ENCODE peak calls at places on chromosome 14, in seven cellular contexts. Y is omental fat pad, U is Calu3, S is heart right ventricle, Z is activated B cell treated with CpG ODN at 0.5 μM for 24 hours, H is CD14-positive monocyte, Q is hepatocyte. V is an unnamed sample.

GRCh38 chr14:77140343-77140936 is 1.2 kb downstream of the ZDHHC22 start:
- DNase-seq in Y (no peak), U (no peak), S (no peak), Z (no peak), H (no peak), Q (no peak), V (no peak)

GRCh38 chr14:57209561-57209960 is 59.1 kb downstream of the EXOC5 start:
- DNase-seq in Y (no peak), U (no peak), S (no peak), Z (no peak), H (no peak), Q (no peak), V (no peak)

GRCh38 chr14:101405171-101405883 is 156.0 kb upstream of the DIO3 start:
- DNase-seq in Y (no peak), U (peak; percentile 14), S (no peak), Z (no peak), H (no peak), Q (peak; percentile 53), V (no peak)

GRCh38 chr14:39025250-39025809 is 77.7 kb downstream of the SEC23A start:
- DNase-seq in Y (no peak), U (no peak), S (no peak), Z (no peak), H (no peak), Q (no peak), V (no peak)

GRCh38 chr14:70563869-70564268 is 29.1 kb upstream of the ADAM20 start:
- DNase-seq in Y (no peak), U (no peak), S (peak; percentile 40), Z (no peak), H (no peak), Q (no peak), V (no peak)

GRCh38 chr14:68890173-68890931 is 88.8 kb downstream of the ACTN1 start:
- DNase-seq in Y (no peak), U (no peak), S (no peak), Z (no peak), H (no peak), Q (no peak), V (no peak)

GRCh38 chr14:78788467-78789360 is 618.5 kb downstream of the NRXN3 start:
- DNase-seq in Y (no peak), U (no peak), S (no peak), Z (no peak), H (no peak), Q (no peak), V (no peak)

GRCh38 chr14:98323850-98324249 is 948.1 kb downstream of the BCL11B start:
- DNase-seq in Y (no peak), U (no peak), S (no peak), Z (no peak), H (no peak), Q (no peak), V (no peak)

GRCh38 chr14:58107947-58108552 is 44.0 kb downstream of the ARMH4 start:
- DNase-seq in Y (no peak), U (peak; percentile 30), S (no peak), Z (no peak), H (no peak), Q (peak; percentile 72), V (peak; percentile 48)

GRCh38 chr14:69643430-69644200 is 32.2 kb downstream of the SUSD6 start:
- DNase-seq in Y (peak; percentile 64), U (peak; percentile 88), S (no peak), Z (no peak), H (peak; percentile 54), Q (peak; percentile 77), V (no peak)

GRCh38 chr14:54625158-54625557 is 58.2 kb downstream of the SAMD4A start:
- DNase-seq in Y (no peak), U (no peak), S (no peak), Z (no peak), H (no peak), Q (peak; percentile 60), V (no peak)

GRCh38 chr14:98244966-98245569 is 1026.9 kb downstream of the BCL11B start:
- DNase-seq in Y (no peak), U (no peak), S (no peak), Z (no peak), H (no peak), Q (no peak), V (no peak)

GRCh38 chr14:77148510-77149231 is 7.1 kb upstream of the ZDHHC22 start:
- DNase-seq in Y (no peak), U (no peak), S (no peak), Z (no peak), H (no peak), Q (no peak), V (no peak)

GRCh38 chr14:101708853-101709532 is 52.5 kb upstream of the PPP2R5C start:
- DNase-seq in Y (no peak), U (no peak), S (no peak), Z (no peak), H (no peak), Q (no peak), V (no peak)

GRCh38 chr14:101480747-101481530 is 80.4 kb upstream of the DIO3 start:
- DNase-seq in Y (peak; percentile 24), U (peak; percentile 42), S (no peak), Z (peak; percentile 6), H (peak; percentile 26), Q (peak; percentile 68), V (no peak)

GRCh38 chr14:37253905-37254304 is 56.2 kb downstream of the MIPOL1 start:
- DNase-seq in Y (no peak), U (peak; percentile 55), S (no peak), Z (no peak), H (no peak), Q (no peak), V (no peak)

DNA sequence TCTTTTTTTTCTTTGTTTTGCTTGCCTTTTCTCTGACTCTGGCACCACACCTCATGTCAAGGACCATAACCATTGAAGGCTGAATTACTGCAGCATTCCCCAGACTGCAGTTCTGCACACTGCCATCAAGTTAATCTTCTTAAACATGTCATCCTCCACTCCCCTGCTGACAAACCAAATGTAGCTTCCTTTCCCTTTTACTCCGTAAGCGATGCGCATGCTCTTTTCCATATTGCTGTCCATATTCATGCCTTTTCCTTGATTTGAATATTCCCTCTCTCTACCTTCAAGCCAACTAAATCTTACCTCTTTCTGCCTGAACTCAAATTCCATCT is 13.6 kb downstream of the GPX2 start:
- DNase-seq in Y (no peak), U (no peak), S (no peak), Z (no peak), H (no peak), Q (no peak), V (no peak)
- TF ChIP-seq CTCF in Y (no peak), U (no peak), S (no peak), Z (no peak), H (no peak), Q (no peak), V (no peak)

DNA sequence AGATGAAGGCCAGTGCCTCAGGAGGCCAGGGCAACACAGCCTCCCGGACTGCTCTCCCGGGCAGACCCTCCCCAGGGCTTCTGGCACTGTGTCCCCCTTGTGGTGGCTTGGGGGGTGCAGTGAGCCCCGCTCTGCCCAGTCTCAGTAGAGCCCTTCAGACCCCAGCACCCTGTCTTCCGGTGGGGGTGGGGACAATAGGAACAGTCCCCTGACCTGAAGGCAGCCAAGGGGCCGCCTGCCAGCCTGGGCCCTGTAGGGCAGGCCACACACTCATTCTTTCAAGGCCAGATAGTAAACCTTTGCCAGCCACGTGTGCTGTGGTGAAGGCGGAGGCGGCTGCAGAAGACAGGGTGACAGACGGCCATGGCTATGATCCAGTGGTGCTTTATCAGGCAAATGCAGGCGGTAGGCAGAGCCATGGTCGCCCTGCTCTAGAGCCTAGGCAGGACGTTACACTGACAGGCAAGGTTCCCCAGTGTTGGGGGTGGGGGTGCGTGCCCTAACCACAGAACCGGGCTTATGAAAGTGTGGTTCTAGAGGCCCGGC is 15.0 kb downstream of the ZFYVE21 start:
- DNase-seq in Y (no peak), U (no peak), S (peak; percentile 69), Z (no peak), H (no peak), Q (no peak), V (no peak)
- TF ChIP-seq CTCF in Y (no peak), U (peak; percentile 35), S (no peak), Z (no peak), H (no peak), Q (no peak), V (no peak)

GRCh38 chr14:104159990-104160389 is 21.6 kb downstream of the KIF26A start:
- DNase-seq in Y (no peak), U (no peak), S (no peak), Z (no peak), H (no peak), Q (no peak), V (no peak)

GRCh38 chr14:104155513-104155912 is 17.1 kb downstream of the KIF26A start:
- DNase-seq in Y (no peak), U (no peak), S (peak; percentile 54), Z (no peak), H (no peak), Q (no peak), V (no peak)

GRCh38 chr14:104158827-104159798 is 20.7 kb downstream of the KIF26A start:
- DNase-seq in Y (no peak), U (no peak), S (peak; percentile 73), Z (no peak), H (no peak), Q (no peak), V (no peak)

GRCh38 chr14:104156142-104156541 is 17.8 kb downstream of the KIF26A start:
- DNase-seq in Y (no peak), U (no peak), S (no peak), Z (no peak), H (no peak), Q (no peak), V (no peak)

GRCh38 chr14:104157303-104157928 is 19.0 kb downstream of the KIF26A start:
- DNase-seq in Y (no peak), U (peak; percentile 46), S (no peak), Z (no peak), H (no peak), Q (no peak), V (no peak)
- TF ChIP-seq CTCF in Y (no peak), U (peak; percentile 46), S (no peak), Z (no peak), H (no peak), Q (peak; percentile 9), V (no peak)

DNA sequence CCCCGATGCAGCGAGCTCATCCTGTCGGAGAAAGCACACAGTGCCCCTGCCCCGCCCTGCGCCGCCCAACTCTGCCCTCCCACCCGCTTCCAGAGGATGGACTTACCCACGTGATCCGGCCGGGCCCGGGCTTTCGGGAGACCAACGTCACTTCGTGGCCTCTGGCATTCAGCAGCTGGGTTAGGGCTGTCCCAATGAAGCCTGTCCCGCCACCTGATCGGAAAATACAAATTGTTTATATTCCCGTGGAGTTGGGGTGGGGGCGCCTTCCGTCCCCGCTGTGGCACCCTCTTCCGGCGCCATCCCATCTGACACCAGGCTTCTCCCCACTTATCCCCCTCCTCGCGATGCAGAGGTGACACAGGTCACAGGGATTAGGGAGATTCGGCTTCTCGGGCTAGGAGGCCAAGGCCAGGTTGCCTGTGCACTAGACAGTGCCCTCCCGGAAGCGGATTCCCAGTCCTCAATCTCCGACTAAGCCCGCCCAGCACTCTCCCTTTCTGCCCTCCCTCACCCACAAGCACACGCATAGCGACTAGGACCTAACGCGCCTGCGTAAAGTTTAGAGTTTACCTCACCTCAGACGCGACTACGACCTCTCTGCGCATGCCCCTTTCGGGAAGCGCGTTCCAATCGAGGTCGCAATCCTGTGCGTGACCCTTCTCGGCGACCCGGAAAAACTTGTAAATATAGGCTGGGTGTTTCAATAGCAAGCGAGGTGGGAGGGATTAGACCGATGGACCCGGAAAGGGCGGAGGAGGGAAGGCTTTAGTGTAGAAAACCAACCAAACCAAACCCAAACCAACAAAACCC is at the start of gene SDR39U1:
- DNase-seq in Y (peak; percentile 82), U (peak; percentile 93), S (peak; percentile 95), Z (peak; percentile 81), H (peak; percentile 98), Q (peak; percentile 100), V (peak; percentile 95)
- TF ChIP-seq CTCF in Y (no peak), U (no peak), S (peak; percentile 12), Z (no peak), H (no peak), Q (no peak), V (no peak)

V was measured in GM13976.